ENCODE peak calls at places on chromosomes 3 and 15, in seven cellular contexts. N, X, E, C, S, W and H are unnamed samples.

GRCh38 chr3:177193706-177194268 is 3.5 kb downstream of the TBL1XR1 start:
- DNase-seq in E (no peak), W (no peak), X (peak), C (no peak), S (no peak), N (no peak), H (no peak)

GRCh38 chr15:68471552-68471951 is 39.6 kb upstream of the ITGA11 start:
- DNase-seq in E (no peak), N (no peak), X (peak), W (no peak), C (no peak), S (peak), H (no peak)

GRCh38 chr3:45567730-45568172 is 26.8 kb upstream of the LIMD1 start:
- DNase-seq in N (no peak), E (no peak), W (no peak), S (no peak), C (no peak), X (no peak), H (no peak)

GRCh38 chr15:81828135-81828534 is 217.7 kb downstream of the MEX3B start:
- DNase-seq in C (no peak), N (no peak), X (no peak), W (no peak), S (no peak), E (no peak), H (no peak)

GRCh38 chr15:73021139-73021621 is 31.1 kb upstream of the NEO1 start:
- DNase-seq in C (peak), N (no peak), E (no peak), S (no peak), W (no peak), X (no peak), H (no peak)

GRCh38 chr15:98906712-98907083 is 100.9 kb downstream of the PGPEP1L start:
- DNase-seq in S (peak), W (no peak), N (peak), C (no peak), E (no peak), X (no peak), H (peak)

GRCh38 chr15:59611277-59612260 is at the start of gene GCNT3:
- DNase-seq in E (peak), N (no peak), W (no peak), X (no peak), C (no peak), S (peak), H (peak)

GRCh38 chr15:98347001-98347400 is 301.3 kb upstream of the IGF1R start:
- DNase-seq in W (no peak), C (no peak), S (no peak), E (no peak), N (no peak), X (no peak), H (no peak)

GRCh38 chr3:49255112-49255511 is 21.9 kb downstream of the C3orf62 start:
- DNase-seq in W (no peak), E (no peak), C (no peak), X (no peak), N (no peak), S (no peak), H (no peak)

GRCh38 chr15:35444557-35445204 is 101.3 kb downstream of the DPH6 start:
- DNase-seq in N (no peak), E (no peak), C (peak), W (no peak), X (peak), S (peak), H (peak)